ENCODE peak calls at places on chromosomes 12 and 14, in four cellular contexts. Z is HEK293T, N is GM12878, M is HepG2. P is an unnamed sample.

GRCh38 chr12:69015831-69016230 is 82.9 kb upstream of the CPM start:
- DNase-seq in Z (no peak), N (no peak), M (no peak), P (no peak)

GRCh38 chr12:1093166-1093751 is 102.2 kb downstream of the ERC1 start:
- DNase-seq in Z (peak; percentile 36), N (no peak), M (peak; percentile 71), P (no peak)

GRCh38 chr14:75566752-75567151 is 11.7 kb upstream of the FLVCR2 start:
- DNase-seq in Z (no peak), N (no peak), M (no peak), P (no peak)

GRCh38 chr14:87643005-87643404 is 350.0 kb downstream of the GALC start:
- DNase-seq in Z (no peak), N (no peak), M (no peak), P (no peak)

GRCh38 chr12:132408626-132409494 is 79.5 kb upstream of the GALNT9 start:
- DNase-seq in Z (no peak), N (no peak), M (no peak), P (no peak)

GRCh38 chr12:93273834-93274705 is 103.7 kb upstream of the NUDT4 start:
- DNase-seq in Z (no peak), N (no peak), M (peak; percentile 90), P (no peak)

GRCh38 chr12:128387811-128388422 is 120.9 kb downstream of the TMEM132C start:
- DNase-seq in Z (peak; percentile 57), N (no peak), M (peak; percentile 27), P (peak; percentile 55)

GRCh38 chr14:97993508-97994019 is 1196.4 kb downstream of the VRK1 start:
- DNase-seq in Z (no peak), N (no peak), M (no peak), P (no peak)

GRCh38 chr12:22640851-22641250 is 15.9 kb downstream of the ETNK1 start:
- DNase-seq in Z (no peak), N (no peak), M (no peak), P (no peak)

GRCh38 chr12:64083285-64084210 is 138.5 kb downstream of the KICS2 start:
- DNase-seq in Z (peak; percentile 27), N (no peak), M (no peak), P (no peak)

GRCh38 chr12:12719496-12719895 is 2.3 kb downstream of the CDKN1B start:
- DNase-seq in Z (no peak), N (peak; percentile 57), M (no peak), P (no peak)

GRCh38 chr12:30754383-30754749 is 385 bp downstream of the CAPRIN2 start:
- DNase-seq in Z (no peak), N (no peak), M (no peak), P (no peak)

GRCh38 chr14:67837011-67837624 is 17.5 kb downstream of the RAD51B start:
- DNase-seq in Z (peak; percentile 18), N (peak; percentile 34), M (peak; percentile 74), P (peak; percentile 67)

GRCh38 chr12:108570743-108571603 is 8.6 kb downstream of the ISCU start:
- DNase-seq in Z (no peak), N (no peak), M (peak; percentile 12), P (no peak)

GRCh38 chr12:3361156-3361555 is 129.8 kb upstream of the PRMT8 start:
- DNase-seq in Z (no peak), N (no peak), M (no peak), P (no peak)

GRCh38 chr12:13061377-13061776 is 17.2 kb downstream of the FAM234B start:
- DNase-seq in Z (no peak), N (no peak), M (no peak), P (peak; percentile 12)

GRCh38 chr14:77212933-77213656 is 31.5 kb downstream of the TMEM63C start:
- DNase-seq in Z (peak; percentile 79), N (no peak), M (peak; percentile 13), P (peak; percentile 42)

GRCh38 chr14:64698899-64699298 is 5.3 kb upstream of the PLEKHG3 start:
- DNase-seq in Z (no peak), N (no peak), M (no peak), P (no peak)

GRCh38 chr14:64701660-64702059 is 2.6 kb upstream of the PLEKHG3 start:
- DNase-seq in Z (no peak), N (no peak), M (no peak), P (no peak)

GRCh38 chr14:64702493-64703392 is 1.5 kb upstream of the PLEKHG3 start:
- DNase-seq in Z (no peak), N (no peak), M (no peak), P (no peak)

GRCh38 chr14:64700894-64701293 is 3.3 kb upstream of the PLEKHG3 start:
- DNase-seq in Z (no peak), N (no peak), M (no peak), P (no peak)

GRCh38 chr14:64700290-64700689 is 3.9 kb upstream of the PLEKHG3 start:
- DNase-seq in Z (no peak), N (no peak), M (no peak), P (no peak)
- TF ChIP-seq FOXK2 in Z (no peak), N (no peak), M (no peak), P (no peak)

GRCh38 chr12:45178771-45179170 is 37.1 kb upstream of the ANO6 start:
- DNase-seq in Z (no peak), N (no peak), M (no peak), P (no peak)

GRCh38 chr12:45168976-45169375 is 46.9 kb upstream of the ANO6 start:
- DNase-seq in Z (no peak), N (no peak), M (no peak), P (no peak)

GRCh38 chr12:45170456-45171042 is 45.3 kb upstream of the ANO6 start:
- DNase-seq in Z (peak; percentile 72), N (peak; percentile 26), M (peak; percentile 62), P (peak; percentile 80)

DNA sequence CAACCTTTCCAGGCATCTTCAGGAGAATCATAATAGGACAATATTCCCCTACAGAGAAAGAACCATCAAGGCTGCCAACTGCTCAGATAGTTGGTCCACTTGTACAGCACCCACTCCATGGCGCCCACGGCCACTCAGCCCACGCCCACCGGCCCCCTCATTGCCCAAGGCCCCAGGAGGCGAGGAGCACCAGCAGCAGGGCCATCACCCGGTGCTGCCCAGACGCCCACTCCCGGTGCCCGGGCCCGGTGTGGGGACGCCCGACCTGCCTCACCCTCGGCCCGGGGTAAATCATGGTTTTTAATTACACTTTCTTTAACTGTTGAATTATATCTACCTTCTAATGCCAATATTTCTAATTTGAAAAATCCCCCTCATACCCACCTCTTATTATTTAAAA is 41.3 kb upstream of the ANO6 start:
- DNase-seq in Z (no peak), N (no peak), M (no peak), P (no peak)
- TF ChIP-seq FOXK2 in Z (no peak), N (no peak), M (no peak), P (no peak)

GRCh38 chr14:58068306-58068705 is 83.7 kb downstream of the ARMH4 start:
- DNase-seq in Z (no peak), N (no peak), M (no peak), P (no peak)

GRCh38 chr14:58071341-58071740 is 80.7 kb downstream of the ARMH4 start:
- DNase-seq in Z (no peak), N (no peak), M (no peak), P (no peak)

GRCh38 chr14:58073516-58073915 is 78.5 kb downstream of the ARMH4 start:
- DNase-seq in Z (no peak), N (no peak), M (no peak), P (no peak)

GRCh38 chr14:58077621-58078020 is 74.4 kb downstream of the ARMH4 start:
- DNase-seq in Z (no peak), N (no peak), M (no peak), P (no peak)

DNA sequence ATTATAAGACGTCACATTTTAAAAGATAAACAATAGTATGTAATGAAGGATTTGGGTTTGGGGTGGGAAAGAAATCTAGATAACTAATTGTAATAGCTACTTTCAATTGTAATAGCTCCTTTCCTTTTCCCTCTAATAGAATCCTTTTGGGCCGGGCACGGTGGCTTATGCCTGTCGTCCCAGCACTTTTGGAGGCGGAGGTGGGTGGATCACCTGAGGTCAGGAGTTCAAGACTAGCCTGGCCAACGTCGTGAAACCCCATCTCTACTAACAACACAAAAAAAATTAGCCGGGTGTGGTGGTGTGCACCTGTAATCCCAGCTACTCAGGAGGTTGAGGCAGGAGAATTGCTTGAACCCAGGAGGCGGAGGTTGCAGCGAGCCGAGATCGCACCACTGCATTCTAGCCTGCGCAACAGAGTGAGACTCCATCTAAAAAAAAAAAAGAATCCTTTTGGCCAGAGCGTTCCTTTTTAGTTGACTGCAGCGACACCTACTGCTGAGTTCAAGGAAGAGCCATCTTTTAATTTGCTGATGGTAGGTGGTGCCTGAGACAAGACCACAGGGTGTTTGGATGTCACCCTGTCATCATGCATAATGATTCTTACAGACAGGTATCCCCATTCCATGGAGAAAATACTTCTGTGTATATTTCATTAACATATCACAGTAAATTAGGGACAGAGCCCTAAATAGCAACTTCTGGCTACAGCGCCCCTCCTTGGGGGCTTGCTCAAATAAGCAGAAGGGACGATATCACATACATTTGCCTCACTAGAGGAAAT is 79.5 kb downstream of the ARMH4 start:
- DNase-seq in Z (peak; percentile 70), N (peak; percentile 13), M (peak; percentile 56), P (peak; percentile 45)
- TF ChIP-seq FOXK2 in Z (no peak), N (no peak), M (no peak), P (no peak)

DNA sequence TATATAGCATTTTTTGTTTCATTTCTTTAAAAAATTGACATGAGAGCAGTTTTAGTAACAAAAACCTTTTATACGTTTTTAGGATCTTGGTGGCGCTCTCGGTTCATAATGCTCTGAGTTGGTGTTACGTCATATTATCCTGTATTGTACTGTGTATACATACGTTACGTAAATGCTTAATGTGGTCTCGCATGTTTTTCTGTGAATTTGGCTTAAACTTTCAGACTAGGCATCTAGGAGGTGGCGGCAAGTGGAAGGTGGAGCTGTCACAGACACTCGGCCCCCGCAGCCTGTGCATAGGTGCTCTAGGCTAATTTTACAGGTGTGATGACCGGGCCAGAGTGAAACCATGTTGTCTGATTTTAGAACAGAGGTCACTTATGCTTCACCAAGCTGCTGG is 60.0 kb downstream of the PPP2R5C start:
- DNase-seq in Z (no peak), N (no peak), M (no peak), P (no peak)
- TF ChIP-seq FOXK2 in Z (no peak), N (no peak), M (no peak), P (no peak)

DNA sequence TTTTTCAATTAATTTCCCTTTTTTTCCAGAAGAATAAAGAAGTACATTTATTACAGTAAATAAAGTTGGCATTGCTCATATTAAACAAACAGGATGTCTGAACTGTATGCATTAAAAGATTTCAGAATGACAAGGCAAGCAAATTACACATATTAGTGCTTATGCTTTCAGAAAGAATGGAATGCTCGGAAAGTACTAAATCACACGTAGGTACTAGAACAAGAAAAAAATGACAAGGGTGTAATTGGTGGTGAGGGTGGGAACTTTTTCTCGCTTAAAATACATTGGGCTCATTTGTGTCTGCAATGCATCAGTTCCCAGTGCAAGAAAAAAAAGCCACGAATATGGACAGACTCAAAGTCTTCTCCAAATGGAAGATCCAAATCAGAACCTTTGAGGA is 33.3 kb upstream of the HIF1A start:
- DNase-seq in Z (no peak), N (no peak), M (no peak), P (no peak)
- TF ChIP-seq FOXK2 in Z (no peak), N (no peak), M (no peak), P (no peak)

DNA sequence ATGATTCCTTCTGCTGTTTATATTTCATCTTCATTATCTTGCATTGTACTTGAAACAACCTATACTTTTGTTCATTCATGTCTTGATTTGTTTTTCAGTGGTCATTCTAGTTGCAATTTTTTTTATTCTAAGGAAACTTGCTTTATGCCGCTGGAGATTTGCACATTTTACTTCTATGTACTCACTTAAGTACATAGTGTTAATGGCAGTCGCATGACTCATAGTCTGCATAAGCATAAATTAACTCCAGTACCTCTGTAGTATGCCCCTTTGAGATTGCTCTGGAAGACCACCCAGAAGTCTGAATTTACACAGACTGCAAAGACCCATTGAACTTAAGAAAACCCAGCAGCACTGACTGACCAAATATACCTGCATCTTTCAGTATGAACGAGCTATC is 77.0 kb downstream of the MSRB3 start:
- DNase-seq in Z (no peak), N (no peak), M (no peak), P (no peak)
- TF ChIP-seq FOXK2 in Z (no peak), N (no peak), M (no peak), P (no peak)

GRCh38 chr14:51999084-51999483 is 9.7 kb downstream of the RTRAF start:
- DNase-seq in Z (no peak), N (no peak), M (no peak), P (no peak)
- TF ChIP-seq FOXK2 in Z (no peak), N (no peak), M (no peak), P (no peak)